ENCODE peak calls at places on chromosomes 2 and 18, in six cellular contexts. O is IMR-90, S is astrocyte of the cerebellum, Q is GM12865, L is fibroblast of mammary gland, E is GM23248. I is an unnamed sample.

GRCh38 chr18:74784791-74785190 is 187.1 kb downstream of the ZNF407 start:
- DNase-seq in O (no peak), S (no peak), Q (no peak), L (no peak), E (no peak), I (no peak)

GRCh38 chr2:212897296-212897695 is 254.1 kb downstream of the IKZF2 start:
- DNase-seq in O (peak), S (no peak), Q (no peak), L (no peak), E (peak), I (no peak)

GRCh38 chr2:86225581-86225980 is 26.3 kb downstream of the MRPL35 start:
- DNase-seq in O (no peak), S (no peak), Q (peak), L (no peak), E (no peak), I (no peak)

GRCh38 chr2:241151934-241152660 is 1.8 kb downstream of the PPP1R7 start:
- DNase-seq in O (peak), S (no peak), Q (no peak), L (no peak), E (peak), I (no peak)

GRCh38 chr2:200748779-200749178 is 62.9 kb upstream of the BZW1 start:
- DNase-seq in O (no peak), S (no peak), Q (no peak), L (peak), E (no peak), I (no peak)

GRCh38 chr2:227503433-227504406 is 31.8 kb downstream of the AGFG1 start:
- DNase-seq in O (peak), S (no peak), Q (no peak), L (peak), E (peak), I (no peak)

GRCh38 chr18:7514796-7515440 is 52.2 kb upstream of the PTPRM start:
- DNase-seq in O (no peak), S (no peak), Q (no peak), L (no peak), E (no peak), I (no peak)

GRCh38 chr18:57741273-57741672 is 61.8 kb downstream of the ATP8B1 start:
- DNase-seq in O (peak), S (no peak), Q (no peak), L (peak), E (peak), I (no peak)

GRCh38 chr2:233766416-233766815 is 6.3 kb downstream of the UGT1A1 start:
- DNase-seq in O (no peak), S (no peak), Q (no peak), L (no peak), E (no peak), I (no peak)

GRCh38 chr2:83787189-83787588 is 671.9 kb downstream of the SUCLG1 start:
- DNase-seq in O (no peak), S (no peak), Q (no peak), L (no peak), E (no peak), I (no peak)

GRCh38 chr2:161746891-161747535 is 122.8 kb downstream of the SLC4A10 start:
- DNase-seq in O (no peak), S (no peak), Q (no peak), L (no peak), E (no peak), I (no peak)

GRCh38 chr18:57084331-57085298 is 62.3 kb upstream of the BOD1L2 start:
- DNase-seq in O (no peak), S (no peak), Q (peak), L (no peak), E (no peak), I (no peak)

GRCh38 chr2:13040043-13040442 is 323.3 kb downstream of the TRIB2 start:
- DNase-seq in O (no peak), S (no peak), Q (no peak), L (no peak), E (no peak), I (no peak)

GRCh38 chr18:78906066-78906465 is 73.6 kb upstream of the SALL3 start:
- DNase-seq in O (no peak), S (no peak), Q (no peak), L (no peak), E (no peak), I (no peak)

GRCh38 chr2:72539145-72539552 is 286.7 kb downstream of the EXOC6B start:
- DNase-seq in O (peak), S (peak), Q (no peak), L (peak), E (peak), I (peak)

GRCh38 chr2:240584486-240585031 is 2.0 kb upstream of the CAPN10 start:
- DNase-seq in O (no peak), S (no peak), Q (peak), L (peak), E (peak), I (no peak)

GRCh38 chr2:50344509-50345106 is 687.3 kb downstream of the NRXN1 start:
- DNase-seq in O (no peak), S (no peak), Q (peak), L (no peak), E (no peak), I (no peak)

GRCh38 chr2:128441341-128442052 is 122.8 kb upstream of the HS6ST1 start:
- DNase-seq in O (no peak), S (no peak), Q (no peak), L (no peak), E (no peak), I (no peak)

GRCh38 chr18:77115461-77115907 is 17.1 kb downstream of the MBP start:
- DNase-seq in O (no peak), S (no peak), Q (no peak), L (no peak), E (no peak), I (no peak)

GRCh38 chr2:216560695-216561370 is 62.2 kb downstream of the RPL37A start:
- DNase-seq in O (peak), S (peak), Q (no peak), L (peak), E (peak), I (peak)

GRCh38 chr2:126653102-126653501 is 2.9 kb upstream of the GYPC start:
- DNase-seq in O (no peak), S (no peak), Q (no peak), L (no peak), E (no peak), I (no peak)

GRCh38 chr2:43443317-43443716 is 152.5 kb downstream of the THADA start:
- DNase-seq in O (no peak), S (no peak), Q (no peak), L (no peak), E (no peak), I (no peak)

GRCh38 chr2:63984606-63985359 is 34.4 kb downstream of the VPS54 start:
- DNase-seq in O (no peak), S (no peak), Q (no peak), L (no peak), E (no peak), I (no peak)

GRCh38 chr2:127859712-127860085 is 1.7 kb upstream of the POLR2D start:
- DNase-seq in O (no peak), S (no peak), Q (peak), L (no peak), E (no peak), I (no peak)

GRCh38 chr2:133788391-133788790 is 220.1 kb upstream of the NCKAP5 start:
- DNase-seq in O (peak), S (no peak), Q (no peak), L (no peak), E (peak), I (no peak)

GRCh38 chr2:230738924-230739323 is 26.3 kb downstream of the CAB39 start:
- DNase-seq in O (no peak), S (no peak), Q (no peak), L (no peak), E (no peak), I (no peak)

GRCh38 chr2:230738391-230738811 is 25.8 kb downstream of the CAB39 start:
- DNase-seq in O (peak), S (peak), Q (no peak), L (no peak), E (peak), I (no peak)

GRCh38 chr2:230739961-230740360 is 27.3 kb downstream of the CAB39 start:
- DNase-seq in O (no peak), S (no peak), Q (no peak), L (no peak), E (no peak), I (no peak)

GRCh38 chr2:230735884-230736283 is 23.2 kb downstream of the CAB39 start:
- DNase-seq in O (no peak), S (no peak), Q (peak), L (no peak), E (no peak), I (no peak)

DNA sequence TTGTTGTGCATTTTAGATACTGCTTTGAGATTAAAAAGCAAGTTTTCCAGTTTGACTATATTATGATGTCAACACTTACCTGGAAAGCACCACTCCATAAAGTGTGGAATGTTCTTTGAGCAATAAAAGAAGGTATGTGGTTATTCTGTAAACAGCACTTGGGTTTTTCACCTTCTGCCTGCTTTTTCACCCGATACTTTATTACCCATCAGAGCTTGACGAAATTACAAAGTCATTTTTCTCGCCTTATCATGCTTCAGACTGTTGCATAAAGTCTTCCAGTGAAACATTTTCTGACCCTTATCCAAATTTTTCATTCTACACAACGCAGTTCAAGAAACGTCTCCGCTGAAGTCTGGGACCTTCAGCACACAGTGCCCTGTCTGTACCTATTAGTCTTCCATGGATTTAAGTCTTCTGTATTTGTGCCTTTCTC is 25.2 kb downstream of the CAB39 start:
- DNase-seq in O (no peak), S (no peak), Q (no peak), L (no peak), E (no peak), I (no peak)
- H3K4me3 ChIP-seq in O (no peak), S (no peak), Q (no peak), L (no peak), E (no peak), I (no peak)

DNA sequence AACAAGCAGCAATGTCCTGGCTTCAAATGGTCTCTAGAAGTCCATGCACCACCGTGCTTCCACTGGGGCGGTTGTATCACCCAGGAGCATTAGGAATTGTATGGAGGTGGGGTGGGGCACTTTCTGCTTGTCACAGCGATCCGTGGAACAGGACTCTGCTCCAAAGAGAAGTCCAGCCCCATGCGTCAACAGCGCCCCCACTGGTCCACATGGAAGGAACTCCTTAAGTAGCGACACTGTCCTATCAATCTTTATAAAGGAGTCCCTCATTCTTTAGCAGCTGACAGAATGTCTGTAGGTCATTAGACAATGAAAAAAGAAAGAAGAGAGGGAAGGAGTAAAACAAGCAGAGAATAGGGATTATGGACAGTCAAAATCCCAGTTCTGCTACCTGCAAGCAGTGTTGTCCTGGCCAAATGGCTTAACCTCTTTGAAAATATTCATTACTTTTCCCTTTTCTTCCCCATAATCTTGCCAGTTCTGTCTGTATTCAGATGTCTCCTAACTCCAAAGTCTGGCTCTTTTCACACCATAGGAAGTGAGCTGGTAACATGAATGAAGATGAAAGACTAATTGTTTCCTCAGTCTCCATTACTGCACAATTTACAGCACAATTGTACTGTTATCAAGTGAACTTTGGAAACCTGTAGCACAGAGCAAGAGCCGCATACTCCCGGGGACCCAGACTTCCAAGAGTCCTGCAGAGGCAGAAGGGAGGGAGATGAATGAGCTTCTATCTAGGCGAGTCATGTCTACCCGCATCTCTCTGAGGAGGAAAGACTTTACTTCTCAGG is 9.9 kb downstream of the NFE2L2 start:
- DNase-seq in O (peak), S (no peak), Q (no peak), L (peak), E (peak), I (no peak)
- H3K4me3 ChIP-seq in O (no peak), S (no peak), Q (no peak), L (no peak), E (no peak), I (no peak)

GRCh38 chr2:218290316-218291261 is 1.7 kb downstream of the TMBIM1 start:
- DNase-seq in O (no peak), S (no peak), Q (peak), L (no peak), E (peak), I (no peak)

GRCh38 chr2:218289639-218290315 is 2.5 kb downstream of the TMBIM1 start:
- DNase-seq in O (peak), S (no peak), Q (no peak), L (peak), E (peak), I (no peak)

GRCh38 chr2:218285604-218286003 is 6.7 kb downstream of the TMBIM1 start:
- DNase-seq in O (peak), S (peak), Q (no peak), L (peak), E (peak), I (no peak)

GRCh38 chr2:218284106-218284811 is 8.0 kb downstream of the TMBIM1 start:
- DNase-seq in O (peak), S (no peak), Q (peak), L (peak), E (peak), I (no peak)

GRCh38 chr2:218286570-218287459 is 5.5 kb downstream of the TMBIM1 start:
- DNase-seq in O (peak), S (peak), Q (peak), L (peak), E (peak), I (peak)
- H3K4me3 ChIP-seq in O (peak), S (peak), Q (peak), L (peak), E (peak), I (peak)

GRCh38 chr2:172735646-172736418 is at the start of gene RAPGEF4:
- DNase-seq in O (no peak), S (no peak), Q (no peak), L (no peak), E (peak), I (no peak)
- H3K4me3 ChIP-seq in O (peak), S (peak), Q (no peak), L (peak), E (peak), I (peak)

GRCh38 chr2:215019085-215019484 is 119.3 kb downstream of the ABCA12 start:
- DNase-seq in O (no peak), S (no peak), Q (peak), L (no peak), E (no peak), I (no peak)
- H3K4me3 ChIP-seq in O (no peak), S (no peak), Q (peak), L (no peak), E (no peak), I (no peak)

GRCh38 chr18:11391636-11392035 is 217.8 kb upstream of the SLC35G4 start:
- DNase-seq in O (peak), S (no peak), Q (no peak), L (no peak), E (no peak), I (no peak)
- H3K4me3 ChIP-seq in O (no peak), S (no peak), Q (no peak), L (no peak), E (no peak), I (no peak)

I was measured in skeletal muscle cell.